ENCODE peak calls at places on chromosomes 13 and 19, in seven cellular contexts. J is prostate gland, P is body of pancreas, X is neural progenitor cell, H is heart right ventricle, U is tibial nerve, Y is psoas muscle. C is an unnamed sample.

GRCh38 chr13:103130681-103131210 is 64.5 kb upstream of the SLC10A2 start:
- DNase-seq in H (no peak), J (no peak), P (no peak), X (no peak), U (no peak), Y (no peak), C (no peak)

GRCh38 chr19:58001895-58002369 is 688 bp downstream of the ZNF606 start:
- DNase-seq in H (no peak), X (no peak), J (no peak), Y (no peak), U (no peak), P (no peak), C (peak; percentile 34)

GRCh38 chr19:8352134-8352827 is 9.2 kb upstream of the KANK3 start:
- DNase-seq in X (peak; percentile 50), J (no peak), Y (no peak), U (no peak), P (no peak), H (no peak), C (no peak)

GRCh38 chr13:53060840-53061485 is 32.4 kb downstream of the OLFM4 start:
- DNase-seq in X (no peak), U (no peak), J (no peak), H (no peak), P (no peak), Y (no peak), C (peak; percentile 26)

GRCh38 chr13:35164324-35164932 is 222.4 kb downstream of the NBEA start:
- DNase-seq in P (no peak), Y (no peak), J (no peak), U (no peak), H (no peak), X (peak; percentile 46), C (no peak)

GRCh38 chr13:49112782-49113525 is 107.2 kb upstream of the MLNR start:
- DNase-seq in X (peak; percentile 58), U (no peak), H (no peak), P (no peak), Y (no peak), J (no peak), C (no peak)

GRCh38 chr13:30923423-30923822 is 9.0 kb upstream of the TEX26 start:
- DNase-seq in Y (no peak), P (no peak), U (no peak), X (no peak), H (no peak), J (no peak), C (no peak)

GRCh38 chr13:20738616-20739015 is 35.1 kb downstream of the IL17D start:
- DNase-seq in U (no peak), J (no peak), X (no peak), H (no peak), Y (no peak), P (no peak), C (no peak)

GRCh38 chr13:109400625-109401257 is 385.6 kb downstream of the IRS2 start:
- DNase-seq in P (no peak), Y (no peak), U (no peak), H (peak; percentile 29), X (peak; percentile 8), J (no peak), C (no peak)

GRCh38 chr13:26128676-26129075 is 76.9 kb upstream of the SHISA2 start:
- DNase-seq in P (no peak), J (no peak), H (no peak), U (no peak), X (no peak), Y (no peak), C (no peak)

GRCh38 chr13:80716610-80717081 is 375.7 kb upstream of the SPRY2 start:
- DNase-seq in X (no peak), J (no peak), H (peak; percentile 23), P (peak; percentile 14), Y (no peak), U (no peak), C (no peak)

GRCh38 chr19:48804496-48804895 is 6.3 kb downstream of the BCAT2 start:
- DNase-seq in U (no peak), X (no peak), J (no peak), H (no peak), Y (no peak), P (no peak), C (no peak)

GRCh38 chr19:38892841-38893240 is 6.6 kb downstream of the SIRT2 start:
- DNase-seq in Y (no peak), P (no peak), U (no peak), X (no peak), J (no peak), H (no peak), C (no peak)

GRCh38 chr19:37334179-37335071 is 36.5 kb upstream of the ZNF527 start:
- DNase-seq in J (peak; percentile 93), H (peak; percentile 90), Y (peak; percentile 90), X (peak; percentile 95), P (peak; percentile 90), U (peak; percentile 76), C (peak; percentile 92)

GRCh38 chr19:3187662-3188511 is 2.2 kb downstream of the NCLN start:
- DNase-seq in X (no peak), Y (no peak), U (no peak), J (no peak), H (no peak), P (no peak), C (no peak)

GRCh38 chr19:18428837-18429674 is 8.9 kb downstream of the ISYNA1 start:
- DNase-seq in U (no peak), J (no peak), X (peak; percentile 98), H (peak; percentile 80), Y (peak; percentile 70), P (peak; percentile 64), C (peak; percentile 77)

GRCh38 chr13:28339419-28339818 is 155.5 kb downstream of the FLT1 start:
- DNase-seq in Y (no peak), J (no peak), H (no peak), U (no peak), P (no peak), X (no peak), C (no peak)

GRCh38 chr13:103250071-103250470 is 183.9 kb upstream of the SLC10A2 start:
- DNase-seq in X (no peak), U (no peak), H (no peak), Y (no peak), P (no peak), J (no peak), C (no peak)

GRCh38 chr19:4506449-4507149 is 11.7 kb downstream of the PLIN4 start:
- DNase-seq in J (no peak), H (no peak), Y (no peak), U (no peak), X (no peak), P (no peak), C (no peak)

GRCh38 chr19:1366899-1367870 is 16.5 kb upstream of the NDUFS7 start:
- DNase-seq in P (no peak), Y (no peak), U (no peak), J (no peak), H (no peak), X (no peak), C (no peak)

GRCh38 chr19:31289976-31290375 is 59.3 kb downstream of the TSHZ3 start:
- DNase-seq in X (no peak), J (no peak), Y (no peak), U (no peak), H (no peak), P (no peak), C (no peak)

GRCh38 chr19:8023371-8023770 is 17.9 kb upstream of the ELAVL1 start:
- DNase-seq in H (no peak), U (no peak), Y (no peak), X (no peak), P (no peak), J (no peak), C (no peak)

GRCh38 chr13:73989244-73989843 is 144.9 kb downstream of the KLF12 start:
- DNase-seq in J (no peak), Y (no peak), X (no peak), U (no peak), H (no peak), P (no peak), C (peak; percentile 25)

DNA sequence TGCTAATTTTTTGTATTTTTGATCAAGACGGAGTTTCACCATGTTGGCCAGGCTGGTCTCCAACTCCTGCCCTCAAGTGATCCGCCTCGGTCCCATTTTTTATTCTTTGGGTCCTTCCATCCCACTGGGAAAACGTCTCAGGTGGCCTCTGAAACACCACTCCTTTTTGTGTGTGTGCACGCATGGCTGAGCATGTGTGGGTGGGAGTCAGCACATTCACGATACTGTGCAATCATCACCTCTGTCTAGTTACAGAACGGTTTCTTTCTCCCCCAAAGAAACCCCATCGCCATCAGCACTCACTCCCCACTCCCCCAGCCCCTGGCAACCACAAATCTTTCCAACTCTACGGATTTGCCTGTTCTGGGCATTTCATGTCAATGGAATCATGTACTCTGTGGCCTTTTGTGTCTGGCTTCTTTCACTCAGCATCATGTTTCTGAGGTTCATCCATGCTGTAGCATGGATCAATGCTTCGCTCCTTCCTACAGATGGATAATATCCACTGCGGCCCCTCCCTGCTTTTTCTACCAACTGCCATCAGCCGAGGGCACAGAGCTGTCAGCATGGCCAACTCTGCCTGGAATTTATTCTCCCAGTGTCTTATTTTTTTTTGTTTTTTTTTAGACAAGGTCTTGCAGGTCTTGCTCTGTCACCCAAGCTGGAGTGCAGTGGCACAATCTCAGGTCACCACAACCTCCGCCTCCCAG is 9.7 kb downstream of the F2RL3 start:
- DNase-seq in U (no peak), H (no peak), J (no peak), X (no peak), Y (no peak), P (no peak), C (no peak)
- H3K27me3 ChIP-seq in U (no peaks in the 10 kb centered on the region), H (no peaks in the 10 kb centered on the region), J (no peaks in the 10 kb centered on the region), X (peaks cover 33% of the 10 kb centered on the region), Y (peaks cover 45% of the 10 kb centered on the region), P (no peaks in the 10 kb centered on the region), C (peaks cover 7% of the 10 kb centered on the region)

GRCh38 chr19:15105044-15105443 is 2.2 kb upstream of the SYDE1 start:
- DNase-seq in J (no peak), U (no peak), H (no peak), X (no peak), Y (no peak), P (no peak), C (no peak)
- TF ChIP-seq CTCF in J (no peak), U (no peak), H (no peak), X (no peak), Y (no peak), P (no peak), C (no peak)

DNA sequence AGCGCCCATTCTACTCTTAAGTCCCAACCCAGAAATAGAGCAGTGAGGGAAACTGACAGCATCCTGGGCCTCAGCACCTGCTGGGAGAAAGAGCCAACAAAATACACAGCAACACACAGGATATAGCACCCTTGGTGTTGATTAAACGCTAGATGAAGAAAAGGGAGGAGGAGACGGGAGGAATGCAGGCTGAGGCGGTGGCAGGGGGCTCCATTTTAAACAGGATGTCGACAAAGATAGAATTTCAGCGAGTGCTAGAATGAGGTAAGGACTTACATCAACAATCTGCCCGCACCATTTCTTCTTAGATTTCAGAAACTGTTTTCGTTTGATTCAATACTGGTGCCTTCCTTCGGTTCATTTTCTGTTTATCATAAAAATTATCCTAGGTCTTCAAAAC is 4.7 kb upstream of the RAB20 start:
- DNase-seq in H (no peak), X (no peak), Y (no peak), U (no peak), P (no peak), J (no peak), C (no peak)
- H3K27me3 ChIP-seq in H (peaks cover 7% of the 10 kb centered on the region), X (peaks cover 39% of the 10 kb centered on the region), Y (peaks cover 6% of the 10 kb centered on the region), U (no peaks in the 10 kb centered on the region), P (no peaks in the 10 kb centered on the region), J (no peaks in the 10 kb centered on the region), C (no peaks in the 10 kb centered on the region)

DNA sequence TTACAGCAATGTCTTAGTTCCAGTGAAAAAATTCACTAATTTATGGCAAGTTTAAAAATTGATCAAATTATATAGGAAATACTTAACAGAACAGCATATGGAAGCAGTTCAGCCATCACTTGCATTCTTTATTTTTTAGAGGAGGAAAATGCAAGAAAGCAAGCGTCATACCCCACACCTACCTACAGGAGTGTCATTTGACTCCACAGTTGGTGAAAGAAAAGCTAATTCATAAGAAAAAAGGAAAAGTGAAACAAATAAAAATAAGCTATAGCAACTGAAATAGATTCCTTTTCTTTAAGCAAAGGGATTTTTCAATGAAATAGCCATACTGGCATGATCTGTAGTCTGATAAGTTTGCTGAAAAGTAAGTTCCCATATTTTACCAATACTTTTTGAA is 111.0 kb downstream of the DOCK9 start:
- DNase-seq in X (no peak), U (no peak), H (no peak), P (no peak), J (no peak), Y (no peak), C (no peak)
- TF ChIP-seq CTCF in X (peak; percentile 25), U (no peak), H (no peak), P (no peak), J (no peak), Y (no peak), C (no peak)

C was measured in colonic mucosa.